ENCODE peak calls at places on chromosome 16, in four cellular contexts. E, K, A and F are unnamed samples. For H3K27me3, the result is how much of the 10 kb centered on the place peaks cover.

GRCh38 chr16:69855587-69855986 is 93.5 kb downstream of the WWP2 start:
- DNase-seq in E (peak), A (no peak), K (no peak), F (no peak)

GRCh38 chr16:30351586-30352419 is 3.3 kb downstream of the CD2BP2 start:
- DNase-seq in K (peak), E (peak), A (peak), F (peak)

GRCh38 chr16:17358846-17359245 is 111.9 kb downstream of the XYLT1 start:
- DNase-seq in A (no peak), K (no peak), E (no peak), F (no peak)

GRCh38 chr16:4934591-4934990 is 2.4 kb downstream of the PPL start:
- DNase-seq in K (no peak), A (no peak), E (no peak), F (no peak)

GRCh38 chr16:12426122-12426521 is 377.6 kb downstream of the CPPED1 start:
- DNase-seq in K (no peak), E (no peak), A (no peak), F (no peak)

GRCh38 chr16:8785408-8785807 is 12.0 kb downstream of the TMEM186 start:
- DNase-seq in A (no peak), E (no peak), K (no peak), F (no peak)

GRCh38 chr16:52633230-52633629 is 86.3 kb upstream of the TOX3 start:
- DNase-seq in A (no peak), E (no peak), K (no peak), F (no peak)

GRCh38 chr16:75621170-75621477 is 2.0 kb downstream of the ADAT1 start:
- DNase-seq in K (no peak), A (no peak), E (peak), F (no peak)

GRCh38 chr16:65312071-65312470 is 190.2 kb upstream of the CDH11 start:
- DNase-seq in A (peak), E (peak), K (no peak), F (no peak)

GRCh38 chr16:31487720-31488629 is 5.1 kb downstream of the SLC5A2 start:
- DNase-seq in K (peak), A (no peak), E (peak), F (peak)

GRCh38 chr16:55508941-55509920 is at the start of gene LPCAT2:
- DNase-seq in E (peak), K (peak), A (peak), F (peak)

GRCh38 chr16:66936462-66936861 is 1.1 kb downstream of the CES2 start:
- DNase-seq in E (no peak), A (no peak), K (no peak), F (no peak)

GRCh38 chr16:46482895-46483294 is 138.3 kb downstream of the SHCBP1 start:
- DNase-seq in A (no peak), E (no peak), K (no peak), F (no peak)

GRCh38 chr16:81671738-81672597 is 107.1 kb upstream of the PLCG2 start:
- DNase-seq in K (no peak), A (no peak), E (no peak), F (no peak)

GRCh38 chr16:85735946-85736345 is 14.9 kb downstream of the C16orf74 start:
- DNase-seq in K (no peak), A (no peak), E (no peak), F (no peak)

GRCh38 chr16:85733839-85734170 is 17.1 kb downstream of the C16orf74 start:
- DNase-seq in K (no peak), E (peak), A (peak), F (no peak)

GRCh38 chr16:85733155-85733838 is 17.6 kb downstream of the C16orf74 start:
- DNase-seq in E (no peak), K (no peak), A (no peak), F (no peak)

GRCh38 chr16:85735225-85735722 is 15.6 kb downstream of the C16orf74 start:
- DNase-seq in E (no peak), A (no peak), K (no peak), F (no peak)

GRCh38 chr16:85734311-85735017 is 16.4 kb downstream of the C16orf74 start:
- DNase-seq in A (no peak), E (no peak), K (no peak), F (no peak)
- H3K4me3 ChIP-seq in A (no peak), E (no peak), K (no peak), F (no peak)

GRCh38 chr16:10883004-10883403 is 6.0 kb downstream of the CIITA start:
- DNase-seq in A (no peak), E (no peak), K (no peak), F (no peak)

GRCh38 chr16:10879681-10880589 is 2.9 kb downstream of the CIITA start:
- DNase-seq in E (no peak), A (no peak), K (no peak), F (no peak)

GRCh38 chr16:10878644-10879498 is 1.9 kb downstream of the CIITA start:
- DNase-seq in E (no peak), A (peak), K (peak), F (peak)

GRCh38 chr16:10881479-10882030 is 4.6 kb downstream of the CIITA start:
- DNase-seq in E (no peak), A (no peak), K (no peak), F (no peak)

GRCh38 chr16:10880609-10881452 is 3.8 kb downstream of the CIITA start:
- DNase-seq in A (no peak), K (no peak), E (no peak), F (no peak)
- H3K27me3 ChIP-seq in A (under half), K (under half), E (under half), F (under half)

GRCh38 chr16:83453977-83454376 is 353.8 kb upstream of the HSBP1 start:
- DNase-seq in E (no peak), A (no peak), K (no peak), F (no peak)

GRCh38 chr16:83443972-83444371 is 363.8 kb upstream of the HSBP1 start:
- DNase-seq in K (no peak), E (no peak), A (no peak), F (no peak)

GRCh38 chr16:83447560-83447959 is 360.2 kb upstream of the HSBP1 start:
- DNase-seq in K (no peak), E (no peak), A (no peak), F (no peak)

GRCh38 chr16:83449861-83450260 is 357.9 kb upstream of the HSBP1 start:
- DNase-seq in A (no peak), E (no peak), K (no peak), F (no peak)
- H3K4me3 ChIP-seq in A (no peak), E (no peak), K (no peak), F (no peak)

GRCh38 chr16:86565644-86566511 is 751 bp upstream of the FOXC2 start:
- DNase-seq in K (no peak), A (no peak), E (peak), F (no peak)
- H3K27me3 ChIP-seq in K (half or more), A (under half), E (under half), F (under half)

GRCh38 chr16:49012961-49013726 is 268.5 kb downstream of the CBLN1 start:
- DNase-seq in E (no peak), A (no peak), K (peak), F (peak)

GRCh38 chr16:49015189-49015540 is 266.5 kb downstream of the CBLN1 start:
- DNase-seq in E (no peak), K (no peak), A (no peak), F (no peak)

GRCh38 chr16:49014300-49015188 is 267.1 kb downstream of the CBLN1 start:
- DNase-seq in A (no peak), K (no peak), E (no peak), F (no peak)

GRCh38 chr16:49011807-49012345 is 269.8 kb downstream of the CBLN1 start:
- DNase-seq in K (no peak), A (no peak), E (no peak), F (no peak)

DNA sequence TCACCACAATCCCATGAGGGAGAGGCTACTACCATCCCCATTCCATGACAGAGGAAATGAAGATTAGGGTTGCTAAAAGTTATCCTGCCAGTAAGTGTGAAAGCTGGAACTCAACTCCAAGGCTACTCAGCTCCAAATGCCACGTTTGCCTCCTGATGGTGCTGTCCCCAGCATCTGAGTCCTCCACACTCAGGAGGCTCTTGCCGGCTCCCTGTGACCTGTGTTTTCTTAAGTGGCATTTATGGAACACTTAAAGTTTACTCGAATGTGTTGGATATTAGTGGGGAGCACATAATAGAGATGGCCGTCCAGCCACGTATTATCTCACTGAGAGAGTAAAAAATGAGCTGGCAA is 267.9 kb downstream of the CBLN1 start:
- DNase-seq in A (no peak), K (no peak), E (no peak), F (no peak)
- H3K4me3 ChIP-seq in A (no peak), K (no peak), E (no peak), F (no peak)

DNA sequence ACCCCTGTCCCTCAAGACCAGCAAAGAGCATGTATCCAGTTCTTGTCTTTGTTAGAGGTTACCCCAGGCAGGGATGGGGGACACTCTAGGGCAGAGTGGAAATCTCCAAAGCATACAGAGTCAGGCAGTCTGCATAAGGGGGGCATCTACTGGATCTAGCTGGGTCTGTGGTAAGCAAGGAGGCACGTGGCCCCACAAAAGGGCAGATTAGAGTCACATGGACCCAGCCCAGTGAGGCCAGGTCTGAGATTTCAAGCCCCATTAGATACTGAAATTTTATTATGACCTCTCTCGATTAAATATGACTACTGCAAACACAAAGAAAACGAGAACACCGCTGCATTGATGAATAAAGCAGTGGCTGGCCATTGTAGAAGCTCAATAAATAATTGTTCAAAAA is 1.6 kb upstream of the GPR139 start:
- DNase-seq in K (no peak), E (no peak), A (no peak), F (no peak)
- H3K27me3 ChIP-seq in K (half or more), E (under half), A (under half), F (under half)

GRCh38 chr16:1349351-1349750 is 2.3 kb downstream of the TSR3 start:
- DNase-seq in K (no peak), A (no peak), E (no peak), F (peak)

GRCh38 chr16:1349951-1350350 is 1.7 kb downstream of the TSR3 start:
- DNase-seq in K (no peak), A (no peak), E (no peak), F (no peak)

GRCh38 chr16:1351582-1352362 is at the start of the genes GNPTG and TSR3:
- DNase-seq in K (peak), A (peak), E (peak), F (peak)

GRCh38 chr16:1351215-1351581 is 480 bp downstream of the TSR3 start:
- DNase-seq in E (no peak), K (no peak), A (no peak), F (no peak)

GRCh38 chr16:1350691-1351090 is 987 bp downstream of the TSR3 start:
- DNase-seq in E (no peak), A (no peak), K (no peak), F (no peak)
- H3K4me3 ChIP-seq in E (peak), A (peak), K (peak), F (no peak)